ENCODE peak calls at places on chromosomes 6 and 20, in six cellular contexts. One of them, this sample, is unnamed.
A peak's percentile ranks its signal among the peaks of the same experiment; 100 is the strongest.

GRCh38 chr20:47574616-47575401 is 73.1 kb downstream of the NCOA3 start:
- DNase-seq in mucosa of descending colon: no peak
- DNase-seq in CD8-positive, alpha-beta T cell: no peak
- DNase-seq in CD4-positive, alpha-beta memory T cell: peak; percentile 5
- DNase-seq in fibroblast of lung: peak; percentile 34
- DNase-seq in psoas muscle: no peak
- DNase-seq in this sample: no peak

GRCh38 chr20:60020251-60020650 is 62.0 kb downstream of the CDH26 start:
- DNase-seq in mucosa of descending colon: no peak
- DNase-seq in CD8-positive, alpha-beta T cell: no peak
- DNase-seq in CD4-positive, alpha-beta memory T cell: no peak
- DNase-seq in fibroblast of lung: no peak
- DNase-seq in psoas muscle: no peak
- DNase-seq in this sample: no peak

GRCh38 chr6:112881828-112882227 is 534.7 kb downstream of the RFPL4B start:
- DNase-seq in mucosa of descending colon: no peak
- DNase-seq in CD8-positive, alpha-beta T cell: no peak
- DNase-seq in CD4-positive, alpha-beta memory T cell: no peak
- DNase-seq in fibroblast of lung: peak; percentile 36
- DNase-seq in psoas muscle: no peak
- DNase-seq in this sample: no peak

GRCh38 chr20:61112515-61112914 is 139.5 kb upstream of the CDH4 start:
- DNase-seq in mucosa of descending colon: no peak
- DNase-seq in CD8-positive, alpha-beta T cell: no peak
- DNase-seq in CD4-positive, alpha-beta memory T cell: no peak
- DNase-seq in fibroblast of lung: no peak
- DNase-seq in psoas muscle: no peak
- DNase-seq in this sample: no peak

GRCh38 chr6:80454197-80454596 is 347.7 kb downstream of the BCKDHB start:
- DNase-seq in mucosa of descending colon: no peak
- DNase-seq in CD8-positive, alpha-beta T cell: no peak
- DNase-seq in CD4-positive, alpha-beta memory T cell: no peak
- DNase-seq in fibroblast of lung: peak; percentile 100
- DNase-seq in psoas muscle: no peak
- DNase-seq in this sample: no peak

GRCh38 chr6:108564178-108564577 is 3.5 kb downstream of the FOXO3 start:
- DNase-seq in mucosa of descending colon: no peak
- DNase-seq in CD8-positive, alpha-beta T cell: no peak
- DNase-seq in CD4-positive, alpha-beta memory T cell: no peak
- DNase-seq in fibroblast of lung: peak; percentile 99
- DNase-seq in psoas muscle: no peak
- DNase-seq in this sample: no peak

GRCh38 chr6:126396131-126396530 is 56.2 kb downstream of the CENPW start:
- DNase-seq in mucosa of descending colon: no peak
- DNase-seq in CD8-positive, alpha-beta T cell: no peak
- DNase-seq in CD4-positive, alpha-beta memory T cell: no peak
- DNase-seq in fibroblast of lung: no peak
- DNase-seq in psoas muscle: no peak
- DNase-seq in this sample: no peak

GRCh38 chr6:157089851-157090250 is 233.5 kb downstream of the TMEM242 start:
- DNase-seq in mucosa of descending colon: no peak
- DNase-seq in CD8-positive, alpha-beta T cell: no peak
- DNase-seq in CD4-positive, alpha-beta memory T cell: no peak
- DNase-seq in fibroblast of lung: no peak
- DNase-seq in psoas muscle: no peak
- DNase-seq in this sample: no peak

GRCh38 chr20:48489656-48490055 is 338.1 kb downstream of the PREX1 start:
- DNase-seq in mucosa of descending colon: no peak
- DNase-seq in CD8-positive, alpha-beta T cell: no peak
- DNase-seq in CD4-positive, alpha-beta memory T cell: no peak
- DNase-seq in fibroblast of lung: no peak
- DNase-seq in psoas muscle: no peak
- DNase-seq in this sample: no peak

GRCh38 chr6:116283191-116283590 is 3.5 kb upstream of the TSPYL1 start:
- DNase-seq in mucosa of descending colon: no peak
- DNase-seq in CD8-positive, alpha-beta T cell: no peak
- DNase-seq in CD4-positive, alpha-beta memory T cell: no peak
- DNase-seq in fibroblast of lung: no peak
- DNase-seq in psoas muscle: no peak
- DNase-seq in this sample: no peak

GRCh38 chr6:109484161-109484560 is 1.1 kb upstream of the ZBTB24 start:
- DNase-seq in mucosa of descending colon: no peak
- DNase-seq in CD8-positive, alpha-beta T cell: no peak
- DNase-seq in CD4-positive, alpha-beta memory T cell: no peak
- DNase-seq in fibroblast of lung: peak; percentile 25
- DNase-seq in psoas muscle: no peak
- DNase-seq in this sample: no peak

GRCh38 chr6:159654483-159655098 is 38.5 kb downstream of the SOD2 start:
- DNase-seq in mucosa of descending colon: no peak
- DNase-seq in CD8-positive, alpha-beta T cell: no peak
- DNase-seq in CD4-positive, alpha-beta memory T cell: peak; percentile 54
- DNase-seq in fibroblast of lung: peak; percentile 55
- DNase-seq in psoas muscle: no peak
- DNase-seq in this sample: no peak

GRCh38 chr6:141675957-141676356 is 456.8 kb upstream of the GJE1 start:
- DNase-seq in mucosa of descending colon: no peak
- DNase-seq in CD8-positive, alpha-beta T cell: no peak
- DNase-seq in CD4-positive, alpha-beta memory T cell: no peak
- DNase-seq in fibroblast of lung: peak; percentile 15
- DNase-seq in psoas muscle: no peak
- DNase-seq in this sample: no peak

GRCh38 chr6:3201388-3201787 is 26.1 kb downstream of the TUBB2B start:
- DNase-seq in mucosa of descending colon: no peak
- DNase-seq in CD8-positive, alpha-beta T cell: no peak
- DNase-seq in CD4-positive, alpha-beta memory T cell: no peak
- DNase-seq in fibroblast of lung: no peak
- DNase-seq in psoas muscle: no peak
- DNase-seq in this sample: no peak

GRCh38 chr6:40444811-40445210 is 142.4 kb downstream of the LRFN2 start:
- DNase-seq in mucosa of descending colon: no peak
- DNase-seq in CD8-positive, alpha-beta T cell: no peak
- DNase-seq in CD4-positive, alpha-beta memory T cell: no peak
- DNase-seq in fibroblast of lung: no peak
- DNase-seq in psoas muscle: no peak
- DNase-seq in this sample: no peak

GRCh38 chr6:106547961-106548453 is 81.3 kb downstream of the RTN4IP1 start:
- DNase-seq in mucosa of descending colon: no peak
- DNase-seq in CD8-positive, alpha-beta T cell: peak; percentile 46
- DNase-seq in CD4-positive, alpha-beta memory T cell: no peak
- DNase-seq in fibroblast of lung: peak; percentile 91
- DNase-seq in psoas muscle: no peak
- DNase-seq in this sample: no peak
- H3K4me1 ChIP-seq in mucosa of descending colon: peaks cover 4% of the 10 kb centered on the region
- H3K4me1 ChIP-seq in CD8-positive, alpha-beta T cell: no peaks in the 10 kb centered on the region
- H3K4me1 ChIP-seq in CD4-positive, alpha-beta memory T cell: peaks cover 18% of the 10 kb centered on the region
- H3K4me1 ChIP-seq in fibroblast of lung: peaks cover 14% of the 10 kb centered on the region
- H3K4me1 ChIP-seq in psoas muscle: peaks cover 4% of the 10 kb centered on the region
- H3K4me1 ChIP-seq in this sample: no peaks in the 10 kb centered on the region

GRCh38 chr6:137820952-137821351 is 46.1 kb upstream of the TNFAIP3 start:
- DNase-seq in mucosa of descending colon: no peak
- DNase-seq in CD8-positive, alpha-beta T cell: no peak
- DNase-seq in CD4-positive, alpha-beta memory T cell: no peak
- DNase-seq in fibroblast of lung: no peak
- DNase-seq in psoas muscle: no peak
- DNase-seq in this sample: no peak

GRCh38 chr6:137820425-137820824 is 46.6 kb upstream of the TNFAIP3 start:
- DNase-seq in mucosa of descending colon: no peak
- DNase-seq in CD8-positive, alpha-beta T cell: no peak
- DNase-seq in CD4-positive, alpha-beta memory T cell: no peak
- DNase-seq in fibroblast of lung: no peak
- DNase-seq in psoas muscle: no peak
- DNase-seq in this sample: no peak

GRCh38 chr6:137819740-137820139 is 47.3 kb upstream of the TNFAIP3 start:
- DNase-seq in mucosa of descending colon: no peak
- DNase-seq in CD8-positive, alpha-beta T cell: peak; percentile 33
- DNase-seq in CD4-positive, alpha-beta memory T cell: peak; percentile 76
- DNase-seq in fibroblast of lung: no peak
- DNase-seq in psoas muscle: no peak
- DNase-seq in this sample: no peak

GRCh38 chr6:137823826-137824501 is 43.1 kb upstream of the TNFAIP3 start:
- DNase-seq in mucosa of descending colon: peak; percentile 68
- DNase-seq in CD8-positive, alpha-beta T cell: peak; percentile 77
- DNase-seq in CD4-positive, alpha-beta memory T cell: peak; percentile 97
- DNase-seq in fibroblast of lung: peak; percentile 73
- DNase-seq in psoas muscle: no peak
- DNase-seq in this sample: peak; percentile 29

DNA sequence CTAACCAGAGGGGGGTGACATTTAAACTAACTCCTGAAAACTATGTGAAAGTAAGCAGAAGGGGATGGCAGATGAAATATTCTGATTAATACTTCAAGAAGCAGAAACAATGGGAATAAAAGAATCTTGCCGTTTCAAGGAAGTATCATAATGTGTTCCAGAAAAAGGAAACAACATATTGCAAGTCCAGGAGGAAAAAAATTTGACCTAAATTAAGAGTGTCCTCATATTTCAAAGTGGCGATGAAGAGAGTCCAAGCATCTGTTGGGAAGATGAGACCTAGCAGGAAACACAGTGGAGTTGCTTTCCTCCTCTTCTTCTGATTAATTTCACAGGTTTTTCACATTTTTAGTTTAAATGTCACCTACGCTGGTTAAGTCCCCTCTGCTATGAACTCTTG is 45.6 kb upstream of the TNFAIP3 start:
- DNase-seq in mucosa of descending colon: no peak
- DNase-seq in CD8-positive, alpha-beta T cell: no peak
- DNase-seq in CD4-positive, alpha-beta memory T cell: no peak
- DNase-seq in fibroblast of lung: no peak
- DNase-seq in psoas muscle: no peak
- DNase-seq in this sample: no peak
- H3K4me1 ChIP-seq in mucosa of descending colon: no peaks in the 10 kb centered on the region
- H3K4me1 ChIP-seq in CD8-positive, alpha-beta T cell: peaks cover 65% of the 10 kb centered on the region
- H3K4me1 ChIP-seq in CD4-positive, alpha-beta memory T cell: peaks cover 60% of the 10 kb centered on the region
- H3K4me1 ChIP-seq in fibroblast of lung: peaks cover 17% of the 10 kb centered on the region
- H3K4me1 ChIP-seq in psoas muscle: no peaks in the 10 kb centered on the region
- H3K4me1 ChIP-seq in this sample: no peaks in the 10 kb centered on the region

GRCh38 chr6:161033667-161034066 is 42.1 kb downstream of the MAP3K4 start:
- DNase-seq in mucosa of descending colon: no peak
- DNase-seq in CD8-positive, alpha-beta T cell: no peak
- DNase-seq in CD4-positive, alpha-beta memory T cell: no peak
- DNase-seq in fibroblast of lung: peak; percentile 49
- DNase-seq in psoas muscle: no peak
- DNase-seq in this sample: no peak

GRCh38 chr6:161037873-161038228 is 46.3 kb downstream of the MAP3K4 start:
- DNase-seq in mucosa of descending colon: no peak
- DNase-seq in CD8-positive, alpha-beta T cell: no peak
- DNase-seq in CD4-positive, alpha-beta memory T cell: no peak
- DNase-seq in fibroblast of lung: no peak
- DNase-seq in psoas muscle: no peak
- DNase-seq in this sample: no peak

GRCh38 chr6:161038229-161039003 is 46.8 kb downstream of the MAP3K4 start:
- DNase-seq in mucosa of descending colon: no peak
- DNase-seq in CD8-positive, alpha-beta T cell: no peak
- DNase-seq in CD4-positive, alpha-beta memory T cell: no peak
- DNase-seq in fibroblast of lung: peak; percentile 99
- DNase-seq in psoas muscle: no peak
- DNase-seq in this sample: no peak

GRCh38 chr6:161035981-161036263 is 44.4 kb downstream of the MAP3K4 start:
- DNase-seq in mucosa of descending colon: no peak
- DNase-seq in CD8-positive, alpha-beta T cell: no peak
- DNase-seq in CD4-positive, alpha-beta memory T cell: no peak
- DNase-seq in fibroblast of lung: no peak
- DNase-seq in psoas muscle: no peak
- DNase-seq in this sample: no peak

DNA sequence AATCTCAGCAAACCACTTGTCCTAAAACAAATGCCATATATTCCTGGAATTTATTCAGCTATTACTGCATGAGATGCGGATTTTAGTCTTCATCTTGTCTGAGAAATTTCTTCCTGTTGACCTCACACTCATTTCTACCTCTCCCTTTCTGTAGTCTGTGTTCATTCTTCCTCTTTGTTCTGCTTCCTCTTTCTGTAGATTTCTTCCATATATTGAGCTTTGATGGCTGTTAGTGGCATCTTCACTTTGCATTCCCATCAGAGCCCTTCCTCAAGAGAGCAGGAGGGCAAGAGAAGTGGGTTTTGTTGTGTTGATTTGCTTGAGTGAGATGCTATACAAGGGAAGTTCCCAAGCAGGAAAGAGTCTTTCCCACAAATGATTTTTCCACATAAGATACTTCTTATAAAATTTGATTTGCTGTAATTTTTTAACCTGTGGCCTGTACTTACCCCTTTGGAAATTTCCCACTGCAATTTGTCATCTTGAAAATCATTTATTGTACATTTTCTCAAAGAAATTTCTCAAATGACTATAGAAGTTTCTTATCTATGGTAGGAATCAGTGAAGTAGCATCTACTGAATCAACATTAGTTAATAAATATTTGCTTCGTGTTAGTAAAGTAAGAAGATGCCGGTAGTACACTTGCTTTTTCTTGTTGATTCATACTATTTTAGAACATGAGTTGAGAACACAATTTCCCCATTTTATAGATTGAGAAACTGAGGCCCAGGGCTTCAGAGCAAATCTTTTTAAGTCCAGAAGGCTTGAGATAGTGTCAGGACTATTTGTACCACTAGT is 43.8 kb downstream of the MAP3K4 start:
- DNase-seq in mucosa of descending colon: no peak
- DNase-seq in CD8-positive, alpha-beta T cell: no peak
- DNase-seq in CD4-positive, alpha-beta memory T cell: no peak
- DNase-seq in fibroblast of lung: no peak
- DNase-seq in psoas muscle: no peak
- DNase-seq in this sample: no peak
- H3K4me1 ChIP-seq in mucosa of descending colon: no peaks in the 10 kb centered on the region
- H3K4me1 ChIP-seq in CD8-positive, alpha-beta T cell: no peaks in the 10 kb centered on the region
- H3K4me1 ChIP-seq in CD4-positive, alpha-beta memory T cell: peaks cover 31% of the 10 kb centered on the region
- H3K4me1 ChIP-seq in fibroblast of lung: peaks cover 14% of the 10 kb centered on the region
- H3K4me1 ChIP-seq in psoas muscle: peaks cover 24% of the 10 kb centered on the region
- H3K4me1 ChIP-seq in this sample: peaks cover 6% of the 10 kb centered on the region

GRCh38 chr6:12230523-12230922 is 59.6 kb upstream of the EDN1 start:
- DNase-seq in mucosa of descending colon: no peak
- DNase-seq in CD8-positive, alpha-beta T cell: no peak
- DNase-seq in CD4-positive, alpha-beta memory T cell: no peak
- DNase-seq in fibroblast of lung: no peak
- DNase-seq in psoas muscle: no peak
- DNase-seq in this sample: no peak

GRCh38 chr6:12232339-12232738 is 57.8 kb upstream of the EDN1 start:
- DNase-seq in mucosa of descending colon: no peak
- DNase-seq in CD8-positive, alpha-beta T cell: no peak
- DNase-seq in CD4-positive, alpha-beta memory T cell: no peak
- DNase-seq in fibroblast of lung: peak; percentile 85
- DNase-seq in psoas muscle: no peak
- DNase-seq in this sample: no peak

GRCh38 chr6:12232821-12233220 is 57.3 kb upstream of the EDN1 start:
- DNase-seq in mucosa of descending colon: no peak
- DNase-seq in CD8-positive, alpha-beta T cell: no peak
- DNase-seq in CD4-positive, alpha-beta memory T cell: no peak
- DNase-seq in fibroblast of lung: no peak
- DNase-seq in psoas muscle: no peak
- DNase-seq in this sample: no peak

GRCh38 chr6:12228447-12229146 is 61.6 kb upstream of the EDN1 start:
- DNase-seq in mucosa of descending colon: peak; percentile 58
- DNase-seq in CD8-positive, alpha-beta T cell: no peak
- DNase-seq in CD4-positive, alpha-beta memory T cell: no peak
- DNase-seq in fibroblast of lung: no peak
- DNase-seq in psoas muscle: no peak
- DNase-seq in this sample: no peak

DNA sequence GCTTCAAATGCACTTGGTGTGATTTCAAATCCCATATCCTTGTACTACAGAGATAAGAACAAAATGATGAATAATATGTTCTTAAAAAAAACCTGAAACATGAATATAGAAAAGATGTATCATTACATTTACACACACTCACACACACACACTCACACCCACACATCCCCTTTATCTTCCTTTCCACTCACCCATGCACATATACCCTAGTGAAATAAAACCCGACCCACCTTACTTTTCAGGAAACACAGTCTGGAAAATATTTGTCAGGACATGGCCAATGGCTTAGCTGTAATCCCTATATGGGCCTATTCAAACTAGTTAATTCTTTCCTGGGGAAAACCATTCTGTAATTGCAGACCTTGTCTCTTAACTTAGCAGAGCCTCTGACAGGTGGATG is 60.8 kb upstream of the EDN1 start:
- DNase-seq in mucosa of descending colon: no peak
- DNase-seq in CD8-positive, alpha-beta T cell: no peak
- DNase-seq in CD4-positive, alpha-beta memory T cell: no peak
- DNase-seq in fibroblast of lung: no peak
- DNase-seq in psoas muscle: no peak
- DNase-seq in this sample: no peak
- H3K4me1 ChIP-seq in mucosa of descending colon: peaks cover 16% of the 10 kb centered on the region
- H3K4me1 ChIP-seq in CD8-positive, alpha-beta T cell: peaks cover 14% of the 10 kb centered on the region
- H3K4me1 ChIP-seq in CD4-positive, alpha-beta memory T cell: peaks cover 19% of the 10 kb centered on the region
- H3K4me1 ChIP-seq in fibroblast of lung: peaks cover 6% of the 10 kb centered on the region
- H3K4me1 ChIP-seq in psoas muscle: no peaks in the 10 kb centered on the region
- H3K4me1 ChIP-seq in this sample: peaks cover 3% of the 10 kb centered on the region